ENCODE peak calls at places on chromosomes 2 and 18, in ten cellular contexts. Z is GM06990; P is amniotic epithelial cell; C is GM19239; X is NCI-H1105; H is stimulated activated CD8-positive, alpha-beta memory T cell treated with anti-CD3 and anti-CD28 coated beads, Interleukin-2, amount 100 ng/mL, for 1 hour; F is fibroblast of the aortic adventitia; N is T-helper 2 cell; E is stimulated activated CD4-positive, alpha-beta T cell treated with anti-CD3 and anti-CD28 coated beads, Interleukin-4, amount 100 ng/mL, for 24 hours; S is putamen. A is an unnamed sample.
A peak's percentile ranks its signal among the peaks of the same experiment; 100 is the strongest.

GRCh38 chr2:163716101-163716500 is 19.7 kb downstream of the FIGN start:
- DNase-seq in Z (no peak), P (no peak), C (no peak), X (no peak), H (no peak), F (no peak), N (no peak), E (no peak), S (no peak), A (no peak)

GRCh38 chr2:160278101-160278888 is 78.2 kb upstream of the ITGB6 start:
- DNase-seq in Z (no peak), P (no peak), C (no peak), X (no peak), H (no peak), F (no peak), N (no peak), E (no peak), S (no peak), A (no peak)

GRCh38 chr2:42052702-42053481 is 5.1 kb downstream of the PKDCC start:
- DNase-seq in Z (no peak), P (peak; percentile 87), C (no peak), X (no peak), H (no peak), F (peak; percentile 74), N (no peak), E (no peak), S (no peak), A (no peak)

GRCh38 chr2:160657206-160657605 is 163.6 kb upstream of the RBMS1 start:
- DNase-seq in Z (no peak), P (no peak), C (no peak), X (no peak), H (no peak), F (peak; percentile 81), N (no peak), E (no peak), S (no peak), A (no peak)

GRCh38 chr2:42713920-42714319 is 50.0 kb downstream of the OXER1 start:
- DNase-seq in Z (no peak), P (no peak), C (no peak), X (no peak), H (no peak), F (no peak), N (no peak), E (no peak), S (no peak), A (no peak)

GRCh38 chr2:172089633-172090032 is 4.3 kb downstream of the DLX1 start:
- DNase-seq in Z (no peak), P (no peak), C (no peak), X (no peak), H (no peak), F (no peak), N (no peak), E (no peak), S (no peak), A (peak; percentile 14)

GRCh38 chr18:80145191-80145799 is 36.2 kb downstream of the ADNP2 start:
- DNase-seq in Z (no peak), P (peak; percentile 10), C (no peak), X (no peak), H (no peak), F (peak; percentile 15), N (no peak), E (no peak), S (no peak), A (no peak)

GRCh38 chr18:48928787-48929186 is 22.0 kb downstream of the SMAD7 start:
- DNase-seq in Z (peak; percentile 71), P (no peak), C (peak; percentile 73), X (peak; percentile 86), H (peak; percentile 57), F (peak; percentile 69), N (peak; percentile 32), E (peak; percentile 76), S (peak; percentile 78), A (peak; percentile 62)

GRCh38 chr2:218265626-218266025 is 4.3 kb downstream of the AAMP start:
- DNase-seq in Z (no peak), P (no peak), C (no peak), X (no peak), H (no peak), F (no peak), N (no peak), E (no peak), S (no peak), A (no peak)

A was measured in GM20000.